ENCODE peak calls at places on chromosomes 4 and X, in six cellular contexts. One of them, this sample, is unnamed.

GRCh38 chr4:40526741-40527140 is 102.9 kb downstream of the RBM47 start:
- DNase-seq in astrocyte of the spinal cord: no peak
- DNase-seq in HCT116: no peak
- DNase-seq in tibial artery: no peak
- DNase-seq in GM12865: no peak
- DNase-seq in dorsolateral prefrontal cortex: no peak
- DNase-seq in this sample: no peak

GRCh38 chr4:6109842-6110560 is 90.3 kb downstream of the JAKMIP1 start:
- DNase-seq in astrocyte of the spinal cord: no peak
- DNase-seq in HCT116: peak; percentile 65
- DNase-seq in tibial artery: no peak
- DNase-seq in GM12865: peak; percentile 16
- DNase-seq in dorsolateral prefrontal cortex: no peak
- DNase-seq in this sample: peak; percentile 12

GRCh38 chr4:46404961-46405360 is 15.0 kb upstream of the GABRA2 start:
- DNase-seq in astrocyte of the spinal cord: no peak
- DNase-seq in HCT116: no peak
- DNase-seq in tibial artery: no peak
- DNase-seq in GM12865: no peak
- DNase-seq in dorsolateral prefrontal cortex: no peak
- DNase-seq in this sample: no peak

GRCh38 chrX:22203186-22203585 is 69.5 kb upstream of the CBLL2 start:
- DNase-seq in astrocyte of the spinal cord: no peak
- DNase-seq in HCT116: no peak
- DNase-seq in tibial artery: no peak
- DNase-seq in GM12865: no peak
- DNase-seq in dorsolateral prefrontal cortex: no peak
- DNase-seq in this sample: no peak

GRCh38 chr4:51858605-51859211 is 15.8 kb downstream of the DCUN1D4 start:
- DNase-seq in astrocyte of the spinal cord: no peak
- DNase-seq in HCT116: no peak
- DNase-seq in tibial artery: no peak
- DNase-seq in GM12865: no peak
- DNase-seq in dorsolateral prefrontal cortex: no peak
- DNase-seq in this sample: no peak

GRCh38 chr4:140149851-140150635 is 3.9 kb downstream of the MAML3 start:
- DNase-seq in astrocyte of the spinal cord: peak; percentile 60
- DNase-seq in HCT116: peak; percentile 38
- DNase-seq in tibial artery: peak; percentile 83
- DNase-seq in GM12865: peak; percentile 24
- DNase-seq in dorsolateral prefrontal cortex: peak; percentile 53
- DNase-seq in this sample: peak; percentile 80

GRCh38 chrX:134933248-134933647 is 57.5 kb upstream of the SMIM10 start:
- DNase-seq in astrocyte of the spinal cord: no peak
- DNase-seq in HCT116: no peak
- DNase-seq in tibial artery: no peak
- DNase-seq in GM12865: no peak
- DNase-seq in dorsolateral prefrontal cortex: no peak
- DNase-seq in this sample: no peak

GRCh38 chr4:121951570-121952110 is at the start of gene TRPC3:
- DNase-seq in astrocyte of the spinal cord: peak; percentile 6
- DNase-seq in HCT116: no peak
- DNase-seq in tibial artery: no peak
- DNase-seq in GM12865: peak; percentile 26
- DNase-seq in dorsolateral prefrontal cortex: no peak
- DNase-seq in this sample: peak; percentile 41

GRCh38 chrX:78333521-78333920 is 6.1 kb upstream of the CYSLTR1 start:
- DNase-seq in astrocyte of the spinal cord: peak; percentile 1
- DNase-seq in HCT116: no peak
- DNase-seq in tibial artery: no peak
- DNase-seq in GM12865: peak; percentile 74
- DNase-seq in dorsolateral prefrontal cortex: no peak
- DNase-seq in this sample: no peak

GRCh38 chr4:76198411-76199237 is 15.0 kb downstream of the SCARB2 start:
- DNase-seq in astrocyte of the spinal cord: peak; percentile 89
- DNase-seq in HCT116: no peak
- DNase-seq in tibial artery: peak; percentile 73
- DNase-seq in GM12865: peak; percentile 95
- DNase-seq in dorsolateral prefrontal cortex: no peak
- DNase-seq in this sample: peak; percentile 79

GRCh38 chr4:107452717-107453116 is 267.3 kb downstream of the PAPSS1 start:
- DNase-seq in astrocyte of the spinal cord: no peak
- DNase-seq in HCT116: no peak
- DNase-seq in tibial artery: no peak
- DNase-seq in GM12865: no peak
- DNase-seq in dorsolateral prefrontal cortex: no peak
- DNase-seq in this sample: no peak

GRCh38 chr4:24700118-24700517 is 95.3 kb upstream of the SOD3 start:
- DNase-seq in astrocyte of the spinal cord: no peak
- DNase-seq in HCT116: no peak
- DNase-seq in tibial artery: no peak
- DNase-seq in GM12865: no peak
- DNase-seq in dorsolateral prefrontal cortex: no peak
- DNase-seq in this sample: no peak

GRCh38 chrX:72676465-72676864 is 37.6 kb downstream of the PHKA1 start:
- DNase-seq in astrocyte of the spinal cord: no peak
- DNase-seq in HCT116: no peak
- DNase-seq in tibial artery: no peak
- DNase-seq in GM12865: no peak
- DNase-seq in dorsolateral prefrontal cortex: no peak
- DNase-seq in this sample: no peak

GRCh38 chrX:149453911-149454820 is 50.9 kb downstream of the IDS start:
- DNase-seq in astrocyte of the spinal cord: no peak
- DNase-seq in HCT116: no peak
- DNase-seq in tibial artery: no peak
- DNase-seq in GM12865: no peak
- DNase-seq in dorsolateral prefrontal cortex: no peak
- DNase-seq in this sample: no peak

GRCh38 chrX:65679071-65679540 is 11.7 kb downstream of the MSN start:
- DNase-seq in astrocyte of the spinal cord: peak; percentile 55
- DNase-seq in HCT116: no peak
- DNase-seq in tibial artery: no peak
- DNase-seq in GM12865: no peak
- DNase-seq in dorsolateral prefrontal cortex: no peak
- DNase-seq in this sample: no peak

GRCh38 chr4:3810111-3810680 is 44.0 kb downstream of the ADRA2C start:
- DNase-seq in astrocyte of the spinal cord: no peak
- DNase-seq in HCT116: no peak
- DNase-seq in tibial artery: no peak
- DNase-seq in GM12865: no peak
- DNase-seq in dorsolateral prefrontal cortex: no peak
- DNase-seq in this sample: no peak

GRCh38 chrX:39821011-39821708 is 276.6 kb downstream of the BCOR start:
- DNase-seq in astrocyte of the spinal cord: no peak
- DNase-seq in HCT116: no peak
- DNase-seq in tibial artery: no peak
- DNase-seq in GM12865: peak; percentile 9
- DNase-seq in dorsolateral prefrontal cortex: no peak
- DNase-seq in this sample: peak; percentile 37

GRCh38 chr4:115234405-115235093 is 121.1 kb upstream of the NDST4 start:
- DNase-seq in astrocyte of the spinal cord: peak; percentile 12
- DNase-seq in HCT116: peak; percentile 22
- DNase-seq in tibial artery: no peak
- DNase-seq in GM12865: peak; percentile 58
- DNase-seq in dorsolateral prefrontal cortex: no peak
- DNase-seq in this sample: peak; percentile 2
- TF ChIP-seq CTCF in astrocyte of the spinal cord: peak; percentile 37
- TF ChIP-seq CTCF in HCT116: peak; percentile 33
- TF ChIP-seq CTCF in tibial artery: peak; percentile 17
- TF ChIP-seq CTCF in GM12865: peak; percentile 26
- TF ChIP-seq CTCF in dorsolateral prefrontal cortex: peak; percentile 45
- TF ChIP-seq CTCF in this sample: no peak

GRCh38 chr4:110959041-110959643 is 336.3 kb upstream of the PITX2 start:
- DNase-seq in astrocyte of the spinal cord: peak; percentile 31
- DNase-seq in HCT116: no peak
- DNase-seq in tibial artery: no peak
- DNase-seq in GM12865: no peak
- DNase-seq in dorsolateral prefrontal cortex: no peak
- DNase-seq in this sample: no peak
- TF ChIP-seq CTCF in astrocyte of the spinal cord: peak; percentile 34
- TF ChIP-seq CTCF in HCT116: peak; percentile 49
- TF ChIP-seq CTCF in tibial artery: no peak
- TF ChIP-seq CTCF in GM12865: peak; percentile 7
- TF ChIP-seq CTCF in dorsolateral prefrontal cortex: no peak
- TF ChIP-seq CTCF in this sample: no peak

DNA sequence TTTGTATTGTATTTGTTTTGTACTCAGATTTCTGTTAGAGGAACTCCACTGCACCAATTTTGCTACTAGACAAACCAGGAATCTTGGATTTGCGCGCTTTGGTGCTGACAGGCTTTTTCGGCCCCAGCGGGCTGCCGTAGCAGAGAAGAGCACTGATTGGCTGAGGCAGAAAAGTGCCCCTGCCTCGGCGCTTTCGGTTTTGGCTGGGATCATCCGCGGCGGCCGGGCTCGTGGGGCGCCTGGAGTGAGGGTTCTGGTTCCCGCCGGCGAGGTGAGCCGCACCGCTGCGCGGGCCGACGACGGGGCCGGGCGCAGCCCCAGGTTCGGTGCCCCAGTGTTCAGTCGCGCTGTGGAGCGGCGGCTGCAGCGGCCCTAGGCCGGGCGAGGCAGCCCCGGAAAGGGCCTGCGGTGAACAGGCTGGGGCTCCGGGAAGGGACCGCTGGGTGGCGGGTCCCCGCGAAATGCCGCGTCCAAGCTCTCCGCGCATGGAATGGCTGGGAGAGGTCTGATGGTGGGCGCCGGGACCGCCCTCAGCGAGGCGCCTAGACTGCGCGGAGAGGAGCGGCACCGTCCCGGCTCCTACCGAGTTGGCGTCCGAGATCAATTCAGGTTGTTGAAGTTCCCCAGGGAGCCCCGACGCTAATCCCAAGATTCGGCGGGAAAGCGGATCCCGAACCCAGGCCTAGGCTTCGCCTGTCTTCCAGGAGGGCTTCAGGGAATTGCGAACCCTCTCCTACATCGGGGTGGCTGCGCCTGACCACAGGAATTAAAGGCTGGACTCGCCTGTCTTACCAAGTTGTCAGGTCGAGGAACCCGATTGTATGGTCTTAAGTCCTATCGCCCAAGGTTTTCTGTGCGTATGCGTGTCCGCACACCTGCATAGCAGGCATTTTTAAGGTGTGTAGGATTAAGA is at the start of gene LSM6:
- DNase-seq in astrocyte of the spinal cord: peak; percentile 89
- DNase-seq in HCT116: peak; percentile 67
- DNase-seq in tibial artery: peak; percentile 91
- DNase-seq in GM12865: peak; percentile 90
- DNase-seq in dorsolateral prefrontal cortex: peak; percentile 87
- DNase-seq in this sample: peak; percentile 87
- TF ChIP-seq CTCF in astrocyte of the spinal cord: no peak
- TF ChIP-seq CTCF in HCT116: no peak
- TF ChIP-seq CTCF in tibial artery: peak; percentile 24
- TF ChIP-seq CTCF in GM12865: no peak
- TF ChIP-seq CTCF in dorsolateral prefrontal cortex: peak; percentile 36
- TF ChIP-seq CTCF in this sample: no peak

DNA sequence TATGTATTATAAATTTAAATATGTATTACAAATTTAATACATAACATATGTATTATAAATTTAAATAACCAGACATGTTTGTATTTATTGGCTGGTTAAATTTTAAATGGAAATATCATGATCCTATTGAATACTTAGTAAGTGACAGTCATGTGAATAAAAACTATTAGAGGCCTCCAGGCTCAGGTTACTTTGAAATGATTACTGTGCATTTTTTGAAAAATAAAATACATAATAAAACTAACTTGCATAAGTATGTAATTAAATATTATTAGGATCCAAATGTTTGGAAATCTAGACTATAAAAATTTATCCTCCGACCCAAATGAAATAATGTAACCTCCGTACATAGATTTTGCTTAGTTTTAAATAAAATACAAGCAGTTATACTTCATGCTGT is 140.8 kb downstream of the WDFY3 start:
- DNase-seq in astrocyte of the spinal cord: no peak
- DNase-seq in HCT116: no peak
- DNase-seq in tibial artery: no peak
- DNase-seq in GM12865: no peak
- DNase-seq in dorsolateral prefrontal cortex: no peak
- DNase-seq in this sample: no peak
- TF ChIP-seq CTCF in astrocyte of the spinal cord: no peak
- TF ChIP-seq CTCF in HCT116: no peak
- TF ChIP-seq CTCF in tibial artery: no peak
- TF ChIP-seq CTCF in GM12865: no peak
- TF ChIP-seq CTCF in dorsolateral prefrontal cortex: no peak
- TF ChIP-seq CTCF in this sample: no peak